ENCODE peak calls at places on chromosome 5, in four cellular contexts. N is mammary epithelial cell, Q is prostate gland, B is ascending aorta. F is an unnamed sample.

GRCh38 chr5:142432369-142432863 is 107.6 kb upstream of the SPRY4 start:
- DNase-seq in B (no peak), N (no peak), Q (peak), F (no peak)

GRCh38 chr5:39604491-39604890 is 179.7 kb upstream of the DAB2 start:
- DNase-seq in N (no peak), Q (no peak), B (no peak), F (no peak)

GRCh38 chr5:147576646-147577535 is 67.0 kb upstream of the DPYSL3 start:
- DNase-seq in B (no peak), N (peak), Q (peak), F (peak)

GRCh38 chr5:1892211-1892610 is 9.5 kb upstream of the IRX4 start:
- DNase-seq in Q (no peak), N (no peak), B (no peak), F (no peak)

GRCh38 chr5:60835554-60835953 is 8.5 kb downstream of the ELOVL7 start:
- DNase-seq in B (no peak), N (peak), Q (no peak), F (no peak)

GRCh38 chr5:167050568-167051214 is 1240.8 kb upstream of the WWC1 start:
- DNase-seq in Q (no peak), N (no peak), B (no peak), F (no peak)

GRCh38 chr5:61047346-61047745 is 102.3 kb downstream of the NDUFAF2 start:
- DNase-seq in B (no peak), N (no peak), Q (no peak), F (no peak)

GRCh38 chr5:108125771-108126511 is 256.0 kb downstream of the FBXL17 start:
- DNase-seq in N (no peak), Q (no peak), B (no peak), F (no peak)

GRCh38 chr5:81233080-81233634 is at the start of gene CKMT2:
- DNase-seq in N (no peak), Q (peak), B (peak), F (peak)

GRCh38 chr5:176734756-176735342 is 75.5 kb upstream of the UNC5A start:
- DNase-seq in Q (no peak), B (no peak), N (no peak), F (no peak)

GRCh38 chr5:60445427-60445826 is 254.5 kb downstream of the DEPDC1B start:
- DNase-seq in N (no peak), B (no peak), Q (no peak), F (no peak)

GRCh38 chr5:170848033-170848432 is 13.8 kb upstream of the RANBP17 start:
- DNase-seq in Q (no peak), B (no peak), N (peak), F (no peak)

GRCh38 chr5:21140987-21141386 is 1153.0 kb upstream of the CDH18 start:
- DNase-seq in Q (no peak), N (no peak), B (no peak), F (no peak)

GRCh38 chr5:137186759-137187461 is 312.2 kb downstream of the SPOCK1 start:
- DNase-seq in N (peak), B (no peak), Q (no peak), F (peak)

GRCh38 chr5:171518916-171519315 is 99.5 kb downstream of the FGF18 start:
- DNase-seq in N (no peak), Q (no peak), B (no peak), F (no peak)

GRCh38 chr5:108122701-108123100 is 259.2 kb downstream of the FBXL17 start:
- DNase-seq in N (no peak), B (no peak), Q (no peak), F (no peak)

GRCh38 chr5:89560724-89561123 is 677.7 kb upstream of the MEF2C start:
- DNase-seq in B (no peak), N (no peak), Q (no peak), F (no peak)

GRCh38 chr5:113331201-113331551 is 103.6 kb downstream of the TSSK1B start:
- DNase-seq in Q (no peak), N (no peak), B (no peak), F (no peak)

GRCh38 chr5:39420482-39421145 is 4.2 kb downstream of the DAB2 start:
- DNase-seq in B (peak), N (no peak), Q (no peak), F (peak)

GRCh38 chr5:30808996-30809395 is 384.5 kb upstream of the CDH6 start:
- DNase-seq in B (no peak), Q (no peak), N (no peak), F (no peak)

GRCh38 chr5:96172436-96172835 is 210.8 kb upstream of the ELL2 start:
- DNase-seq in B (no peak), N (no peak), Q (no peak), F (no peak)

GRCh38 chr5:177604656-177605055 is 4.7 kb downstream of the B4GALT7 start:
- DNase-seq in B (no peak), N (no peak), Q (no peak), F (no peak)

GRCh38 chr5:149674686-149675085 is 55.4 kb upstream of the PPARGC1B start:
- DNase-seq in Q (no peak), B (no peak), N (no peak), F (no peak)

GRCh38 chr5:3342271-3343100 is 253.1 kb upstream of the IRX1 start:
- DNase-seq in B (no peak), N (no peak), Q (no peak), F (no peak)

GRCh38 chr5:124790895-124791732 is 44.7 kb upstream of the ZNF608 start:
- DNase-seq in B (no peak), N (peak), Q (no peak), F (no peak)

GRCh38 chr5:74337252-74338100 is 303.1 kb downstream of the ENC1 start:
- DNase-seq in B (no peak), Q (no peak), N (no peak), F (no peak)

GRCh38 chr5:37814699-37815098 is 25.1 kb downstream of the GDNF start:
- DNase-seq in B (no peak), Q (no peak), N (peak), F (no peak)

GRCh38 chr5:132807163-132807838 is 5.8 kb upstream of the SOWAHA start:
- DNase-seq in B (no peak), N (no peak), Q (no peak), F (no peak)

GRCh38 chr5:78511116-78511906 is 137.3 kb downstream of the LHFPL2 start:
- DNase-seq in Q (no peak), B (no peak), N (no peak), F (no peak)

GRCh38 chr5:96927008-96927407 is 8.9 kb upstream of the LNPEP start:
- DNase-seq in B (no peak), N (no peak), Q (no peak), F (no peak)

GRCh38 chr5:140189253-140189652 is 14.3 kb downstream of the CYSTM1 start:
- DNase-seq in Q (no peak), N (no peak), B (no peak), F (no peak)
- TF ChIP-seq CTCF in Q (no peak), N (no peak), B (no peak), F (no peak)

GRCh38 chr5:6419340-6419852 is 29.3 kb upstream of the UBE2QL1 start:
- DNase-seq in Q (no peak), N (no peak), B (no peak), F (no peak)
- H3K27ac ChIP-seq in Q (no peak), N (no peak), B (no peak), F (no peak)

DNA sequence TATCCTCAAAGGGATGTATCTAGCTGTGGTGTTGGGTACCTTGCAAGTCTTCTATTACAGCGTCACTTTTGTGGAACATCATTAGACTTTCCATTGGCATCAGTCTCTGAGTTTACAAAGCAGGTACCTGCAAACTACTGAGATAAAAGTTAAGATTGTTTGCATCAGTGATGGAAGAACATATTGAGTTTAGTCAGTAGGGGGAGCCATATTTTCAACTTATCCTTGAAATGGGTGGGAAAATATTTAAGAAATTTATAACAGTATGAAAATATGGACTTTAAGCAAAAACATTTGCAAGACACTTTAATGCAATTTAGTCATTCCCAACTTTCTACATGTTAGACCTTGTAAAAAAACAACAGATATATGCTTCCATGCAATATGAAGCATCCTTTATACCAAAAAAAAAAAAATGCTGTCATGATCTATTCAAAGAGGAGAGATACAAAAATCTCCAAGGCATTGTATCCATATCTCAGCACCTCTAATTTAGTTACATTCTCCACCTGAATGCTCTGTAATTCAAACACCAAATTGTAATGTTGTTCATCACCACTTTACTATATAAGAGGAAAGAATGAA is 98.6 kb upstream of the ADAMTS19 start:
- DNase-seq in N (no peak), B (no peak), Q (no peak), F (no peak)
- TF ChIP-seq CTCF in N (peak), B (no peak), Q (no peak), F (no peak)

GRCh38 chr5:56838409-56839039 is 23.2 kb downstream of the MAP3K1 start:
- DNase-seq in B (no peak), N (peak), Q (no peak), F (no peak)

GRCh38 chr5:56839062-56839461 is 23.7 kb downstream of the MAP3K1 start:
- DNase-seq in Q (no peak), N (no peak), B (no peak), F (no peak)

GRCh38 chr5:56837386-56837785 is 22.0 kb downstream of the MAP3K1 start:
- DNase-seq in Q (no peak), B (no peak), N (no peak), F (no peak)

GRCh38 chr5:56840597-56840996 is 25.2 kb downstream of the MAP3K1 start:
- DNase-seq in N (no peak), Q (no peak), B (no peak), F (no peak)

DNA sequence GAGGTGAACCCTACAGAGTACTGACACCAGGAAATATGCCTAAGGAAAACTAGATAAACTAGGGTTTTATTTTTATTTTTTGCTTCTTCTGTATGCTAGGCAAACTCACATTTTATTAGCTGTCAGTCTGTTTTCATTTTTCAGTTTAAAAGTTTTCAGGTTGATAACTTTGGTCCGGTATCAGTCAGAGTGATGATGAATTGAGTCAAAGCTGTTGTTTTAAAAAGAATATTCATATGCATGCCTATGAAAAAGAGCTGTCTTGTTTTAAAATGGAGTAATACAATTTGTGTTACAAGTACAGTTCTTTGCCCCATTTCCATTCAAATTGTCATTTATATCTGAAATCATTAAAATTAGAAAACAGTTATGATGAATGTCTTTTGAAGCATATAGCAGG is 22.6 kb downstream of the MAP3K1 start:
- DNase-seq in B (no peak), N (no peak), Q (no peak), F (no peak)
- H3K27ac ChIP-seq in B (peak), N (no peak), Q (no peak), F (no peak)

GRCh38 chr5:139068060-139068459 is 130.1 kb downstream of the SIL1 start:
- DNase-seq in B (no peak), Q (no peak), N (no peak), F (no peak)
- TF ChIP-seq CTCF in B (no peak), Q (no peak), N (no peak), F (no peak)

GRCh38 chr5:15501057-15501791 is 1.2 kb downstream of the FBXL7 start:
- DNase-seq in B (no peak), Q (peak), N (peak), F (peak)
- H3K27ac ChIP-seq in B (peak), Q (peak), N (no peak), F (peak)

GRCh38 chr5:426392-426976 is 16.5 kb upstream of the EXOC3 start:
- DNase-seq in N (no peak), Q (no peak), B (no peak), F (no peak)

GRCh38 chr5:427415-428087 is 15.4 kb upstream of the EXOC3 start:
- DNase-seq in B (no peak), N (no peak), Q (no peak), F (no peak)

GRCh38 chr5:424259-425110 is 18.5 kb upstream of the EXOC3 start:
- DNase-seq in Q (no peak), B (no peak), N (no peak), F (no peak)

GRCh38 chr5:423626-424258 is 19.2 kb upstream of the EXOC3 start:
- DNase-seq in N (no peak), B (no peak), Q (no peak), F (no peak)

GRCh38 chr5:425714-426113 is 17.3 kb upstream of the EXOC3 start:
- DNase-seq in N (no peak), B (no peak), Q (no peak), F (no peak)
- TF ChIP-seq CTCF in N (no peak), B (no peak), Q (no peak), F (no peak)

DNA sequence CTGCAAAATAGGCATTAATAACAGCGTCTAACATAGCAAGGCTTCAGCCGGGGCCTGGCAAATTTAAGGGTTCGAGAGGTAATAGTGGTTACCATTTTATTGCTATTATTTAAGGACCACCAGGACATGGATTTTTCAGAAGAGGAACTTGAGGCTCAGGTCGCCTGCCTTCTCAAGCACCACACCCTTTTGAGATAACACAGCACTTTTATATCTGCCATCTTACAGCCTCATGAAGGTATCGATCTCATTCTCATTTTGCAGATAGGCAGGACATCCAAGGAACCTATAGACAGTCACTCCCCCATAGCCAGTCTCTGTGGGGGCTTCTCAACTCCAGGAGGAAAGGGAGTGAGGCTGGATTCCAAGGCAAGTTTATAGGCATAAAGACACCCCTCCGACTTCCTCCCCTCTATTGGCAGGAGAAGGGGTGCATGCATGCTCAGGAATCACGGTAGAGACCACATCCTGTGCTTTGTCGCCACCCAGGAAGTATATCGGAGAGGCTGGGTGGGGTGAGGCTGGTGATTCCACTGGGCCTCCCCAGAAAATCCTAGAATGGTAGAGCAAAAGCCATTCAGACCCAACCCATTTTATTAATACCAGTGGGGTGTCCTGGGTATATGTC is 2.3 kb downstream of the ANXA6 start:
- DNase-seq in N (no peak), Q (no peak), B (no peak), F (no peak)
- H3K27ac ChIP-seq in N (no peak), Q (peak), B (peak), F (peak)

F was measured in psoas muscle.